ENCODE peak calls at places on chromosomes 4 and X, in four cellular contexts. O is ovary, Y is neural crest cell, R is testis. V is an unnamed sample.

GRCh38 chr4:11427201-11427996 is 1.3 kb downstream of the HS3ST1 start:
- DNase-seq in R (no peak), O (peak), Y (no peak), V (peak)

GRCh38 chrX:130330146-130330545 is 9.6 kb upstream of the SLC25A14 start:
- DNase-seq in Y (no peak), O (no peak), R (no peak), V (no peak)

GRCh38 chr4:1937550-1937949 is 66.4 kb downstream of the NSD2 start:
- DNase-seq in R (no peak), Y (no peak), O (no peak), V (no peak)

GRCh38 chr4:168759321-168759720 is 250.7 kb downstream of the CBR4 start:
- DNase-seq in Y (no peak), R (no peak), O (no peak), V (no peak)

GRCh38 chr4:76780781-76781697 is 116.9 kb downstream of the SOWAHB start:
- DNase-seq in R (no peak), Y (no peak), O (no peak), V (no peak)

GRCh38 chr4:110869862-110870577 is 247.1 kb upstream of the PITX2 start:
- DNase-seq in Y (no peak), O (no peak), R (no peak), V (peak)

GRCh38 chr4:117412661-117413060 is 327.3 kb upstream of the TRAM1L1 start:
- DNase-seq in R (no peak), Y (no peak), O (no peak), V (no peak)

GRCh38 chr4:184693056-184693455 is 40.8 kb downstream of the CENPU start:
- DNase-seq in R (no peak), Y (no peak), O (no peak), V (no peak)

GRCh38 chr4:182174979-182175378 is 68.2 kb upstream of the TENM3 start:
- DNase-seq in R (no peak), Y (no peak), O (no peak), V (no peak)

GRCh38 chr4:63396269-63396668 is 1013.0 kb downstream of the TECRL start:
- DNase-seq in O (no peak), R (no peak), Y (no peak), V (no peak)

GRCh38 chrX:111101580-111101979 is 5.6 kb downstream of the PAK3 start:
- DNase-seq in O (no peak), Y (no peak), R (no peak), V (no peak)

GRCh38 chr4:176380352-176381157 is 60.8 kb downstream of the SPCS3 start:
- DNase-seq in O (no peak), Y (no peak), R (no peak), V (no peak)

GRCh38 chrX:85288992-85289723 is 45.4 kb downstream of the ZNF711 start:
- DNase-seq in R (no peak), Y (no peak), O (no peak), V (no peak)

GRCh38 chr4:77599378-77599777 is 6.2 kb upstream of the CXCL13 start:
- DNase-seq in Y (peak), R (peak), O (no peak), V (no peak)

GRCh38 chrX:65601530-65602281 is 65.7 kb upstream of the MSN start:
- DNase-seq in Y (no peak), R (peak), O (peak), V (no peak)

GRCh38 chr4:15543537-15544195 is 74.0 kb downstream of the CC2D2A start:
- DNase-seq in Y (no peak), R (no peak), O (no peak), V (no peak)

GRCh38 chr4:45910511-45910910 is 213.3 kb downstream of the GABRG1 start:
- DNase-seq in R (no peak), Y (no peak), O (no peak), V (no peak)

GRCh38 chr4:105619193-105619931 is 66.9 kb downstream of the ARHGEF38 start:
- DNase-seq in O (peak), Y (no peak), R (peak), V (no peak)

GRCh38 chrX:2841511-2841910 is 12.8 kb downstream of the GYG2 start:
- DNase-seq in R (no peak), Y (no peak), O (no peak), V (no peak)

GRCh38 chrX:56366901-56367300 is 134.7 kb downstream of the KLF8 start:
- DNase-seq in Y (no peak), R (no peak), O (no peak), V (no peak)

GRCh38 chr4:86242677-86243076 is 117.2 kb downstream of the MAPK10 start:
- DNase-seq in Y (no peak), R (no peak), O (no peak), V (no peak)

GRCh38 chr4:161664740-161665139 is 499.1 kb downstream of the FSTL5 start:
- DNase-seq in Y (no peak), R (no peak), O (no peak), V (no peak)

GRCh38 chr4:143402776-143403550 is 66.3 kb downstream of the GAB1 start:
- DNase-seq in Y (no peak), O (no peak), R (no peak), V (no peak)

GRCh38 chrX:97315939-97316338 is 432.2 kb downstream of the RPA4 start:
- DNase-seq in Y (no peak), R (no peak), O (no peak), V (no peak)

DNA sequence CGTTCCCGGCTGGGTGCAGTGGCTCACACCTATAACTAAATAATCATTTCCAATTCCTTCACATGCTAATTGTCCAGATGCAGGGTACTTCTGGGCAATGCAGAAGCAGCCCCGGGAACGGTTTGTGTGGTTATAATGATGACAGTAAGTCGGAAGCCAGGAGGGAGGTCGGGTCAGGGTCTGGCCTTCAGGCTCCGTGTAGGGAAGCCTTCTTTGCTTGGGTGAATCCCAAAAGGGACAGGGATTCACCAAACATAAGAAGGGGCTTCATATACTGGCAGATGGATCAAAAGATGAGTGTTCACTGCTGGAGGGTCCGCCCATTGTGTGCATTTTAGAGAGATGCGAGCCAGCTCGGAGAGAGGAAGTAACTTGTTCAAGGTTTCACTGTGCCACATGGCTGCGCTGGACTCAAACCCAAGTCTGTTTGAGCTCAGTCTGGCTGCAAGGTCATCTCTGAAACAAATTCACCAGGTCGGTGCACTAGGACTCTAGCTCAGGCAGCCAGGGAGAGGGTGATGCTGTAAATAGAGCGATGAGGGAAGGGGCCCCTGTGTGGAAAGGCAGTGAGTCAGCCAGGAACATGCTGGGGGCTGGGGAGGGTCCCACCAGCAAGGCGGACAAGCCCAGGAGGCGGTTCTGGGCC is 4.8 kb upstream of the KIAA0232 start:
- DNase-seq in R (no peak), O (no peak), Y (no peak), V (no peak)
- TF ChIP-seq CTCF in R (no peak), O (no peak), Y (no peak), V (peak)

GRCh38 chrX:153469811-153470410 is 465 bp downstream of the HAUS7 start:
- DNase-seq in O (no peak), Y (peak), R (peak), V (no peak)
- TF ChIP-seq CTCF in O (peak), Y (peak), R (no peak), V (no peak)

GRCh38 chrX:112233164-112233563 is 150.6 kb upstream of the TRPC5 start:
- DNase-seq in Y (no peak), R (no peak), O (no peak), V (no peak)

DNA sequence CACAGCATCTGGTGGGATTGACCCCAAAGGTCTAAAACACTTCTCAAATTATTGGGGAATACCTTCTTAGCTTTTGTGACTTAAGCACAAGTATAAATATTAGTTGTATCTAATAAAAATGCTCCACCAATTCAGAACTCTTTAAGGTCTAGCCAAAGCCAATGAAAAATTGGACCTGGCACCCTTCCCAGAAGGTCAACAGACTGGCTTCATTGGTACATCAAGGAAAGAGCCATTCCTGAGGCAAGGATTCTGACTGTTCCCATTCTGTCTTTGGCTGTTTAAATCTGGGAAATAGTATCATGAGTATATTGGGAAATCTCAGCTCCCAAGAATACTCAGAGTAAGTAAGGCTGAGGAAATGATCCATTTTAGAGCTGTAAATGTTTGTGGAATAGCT is 153.0 kb upstream of the TRPC5 start:
- DNase-seq in O (no peak), Y (no peak), R (no peak), V (no peak)
- TF ChIP-seq CTCF in O (no peak), Y (no peak), R (no peak), V (no peak)

GRCh38 chr4:139617702-139618490 is 47.7 kb upstream of the MGST2 start:
- DNase-seq in Y (no peak), R (no peak), O (no peak), V (no peak)
- TF ChIP-seq CTCF in Y (peak), R (no peak), O (no peak), V (no peak)

GRCh38 chr4:24984602-24985532 is 45.9 kb downstream of the LGI2 start:
- DNase-seq in Y (no peak), R (no peak), O (no peak), V (no peak)
- TF ChIP-seq CTCF in Y (no peak), R (no peak), O (no peak), V (no peak)

GRCh38 chrX:78619829-78620228 is 39.3 kb downstream of the RTL3 start:
- DNase-seq in O (no peak), Y (no peak), R (no peak), V (no peak)
- TF ChIP-seq CTCF in O (no peak), Y (no peak), R (no peak), V (no peak)

GRCh38 chr4:7042697-7043464 is at the start of gene TADA2B:
- DNase-seq in R (peak), Y (peak), O (peak), V (peak)
- TF ChIP-seq CTCF in R (peak), Y (peak), O (peak), V (peak)

GRCh38 chrX:124401696-124402095 is 55.3 kb downstream of the SH2D1A start:
- DNase-seq in Y (no peak), O (no peak), R (no peak), V (no peak)

GRCh38 chrX:124405868-124406267 is 59.5 kb downstream of the SH2D1A start:
- DNase-seq in R (no peak), O (no peak), Y (no peak), V (no peak)

GRCh38 chrX:124406294-124407013 is 60.1 kb downstream of the SH2D1A start:
- DNase-seq in O (no peak), R (peak), Y (peak), V (peak)
- TF ChIP-seq CTCF in O (no peak), R (no peak), Y (peak), V (no peak)